ENCODE peak calls at places on chromosomes 13 and 19, in four cellular contexts. B is A549, I is GM12878, O is HepG2. J is an unnamed sample.
A peak's percentile ranks its signal among the peaks of the same experiment; 100 is the strongest.

GRCh38 chr19:52992109-52993004 is 21.4 kb upstream of the ERVV-1 start:
- DNase-seq in O (no peak), B (no peak), I (no peak), J (peak; percentile 42)

GRCh38 chr19:30684613-30685012 is 312.4 kb downstream of the ZNF536 start:
- DNase-seq in O (no peak), I (no peak), B (no peak), J (no peak)

GRCh38 chr13:76638882-76639281 is 247.3 kb downstream of the KCTD12 start:
- DNase-seq in I (no peak), B (no peak), O (no peak), J (no peak)

GRCh38 chr13:38264363-38265134 is 85.1 kb upstream of the UFM1 start:
- DNase-seq in B (no peak), O (no peak), I (no peak), J (no peak)

GRCh38 chr13:39566216-39566869 is 36.6 kb downstream of the LHFPL6 start:
- DNase-seq in B (no peak), I (no peak), O (no peak), J (no peak)

GRCh38 chr13:75795274-75795673 is 159.1 kb downstream of the LMO7 start:
- DNase-seq in I (no peak), O (no peak), B (no peak), J (no peak)

GRCh38 chr13:93476175-93476574 is 249.6 kb downstream of the GPC6 start:
- DNase-seq in B (peak; percentile 17), I (no peak), O (peak; percentile 11), J (no peak)

GRCh38 chr19:42529248-42529764 is 1.0 kb upstream of the CEACAM1 start:
- DNase-seq in O (peak; percentile 78), I (no peak), B (peak; percentile 79), J (peak; percentile 77)

GRCh38 chr19:898663-899062 is 5.4 kb downstream of the RNU6-9 start:
- DNase-seq in O (no peak), B (no peak), I (no peak), J (peak; percentile 52)

GRCh38 chr13:26971990-26972888 is 199.4 kb downstream of the USP12 start:
- DNase-seq in I (no peak), O (peak; percentile 74), B (peak; percentile 80), J (no peak)
- TF ChIP-seq PBX3 in I (no peak), O (no peak), B (no peak), J (no peak)

GRCh38 chr13:73138276-73138950 is 79.6 kb downstream of the KLF5 start:
- DNase-seq in B (peak; percentile 81), I (no peak), O (peak; percentile 21), J (no peak)

GRCh38 chr13:73138967-73139491 is 80.2 kb downstream of the KLF5 start:
- DNase-seq in I (no peak), B (no peak), O (no peak), J (no peak)

GRCh38 chr13:73142091-73142490 is 83.3 kb downstream of the KLF5 start:
- DNase-seq in I (no peak), B (no peak), O (no peak), J (no peak)

GRCh38 chr13:73140804-73141203 is 82.0 kb downstream of the KLF5 start:
- DNase-seq in I (no peak), O (no peak), B (no peak), J (no peak)

DNA sequence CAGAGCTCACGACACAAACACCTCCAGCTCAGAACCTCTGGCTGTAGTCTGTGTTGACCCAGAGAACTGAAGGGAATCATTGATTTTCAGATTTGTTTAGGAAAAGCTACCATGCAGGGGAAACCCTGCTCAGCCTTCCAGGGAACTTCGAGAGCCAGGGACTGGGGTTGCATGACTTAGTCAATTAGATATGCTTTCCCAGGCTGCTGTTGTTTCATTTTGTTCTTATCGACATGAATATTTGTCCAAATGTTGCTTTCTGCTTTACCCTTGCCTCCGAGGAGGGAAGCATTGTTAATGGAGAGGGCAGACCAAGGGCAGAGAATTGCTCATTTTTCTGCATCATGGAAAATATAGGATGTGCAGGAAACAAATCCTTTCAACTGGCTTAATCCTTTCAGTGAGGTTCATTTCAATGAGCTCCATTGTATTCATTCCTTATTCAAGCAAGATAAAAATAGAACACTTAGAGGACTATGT is 82.5 kb downstream of the KLF5 start:
- DNase-seq in I (no peak), O (peak; percentile 8), B (no peak), J (no peak)
- H3K4me3 ChIP-seq in I (no peak overlapping the region), O (no peak overlapping the region), B (no peak overlapping the region), J (no peak overlapping the region)

GRCh38 chr13:33235078-33235477 is 50.5 kb downstream of the STARD13 start:
- DNase-seq in I (no peak), B (no peak), O (peak; percentile 71), J (no peak)
- TF ChIP-seq CHD2 in I (no peak), B (no peak), O (no peak), J (no peak)

DNA sequence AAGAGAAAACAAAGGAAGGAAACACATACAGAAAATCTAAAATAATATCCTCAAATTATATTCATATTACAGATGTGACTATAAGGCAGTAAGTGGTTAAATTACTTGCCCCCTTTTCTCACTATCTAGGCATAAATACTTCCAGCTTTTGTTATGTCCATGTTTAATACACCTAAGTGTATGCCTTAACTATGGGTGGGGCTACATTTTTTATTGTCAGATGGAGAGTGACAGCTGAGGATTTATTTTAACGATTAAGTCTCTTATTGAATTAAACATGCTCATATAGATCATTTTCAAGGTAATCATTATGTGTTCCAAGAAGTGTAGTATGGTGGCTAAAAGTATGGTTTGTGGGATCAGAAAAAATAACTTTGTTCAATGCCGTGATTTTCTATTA is 909.3 kb downstream of the GPC5 start:
- DNase-seq in I (no peak), B (no peak), O (no peak), J (no peak)
- TF ChIP-seq PBX3 in I (no peak), B (no peak), O (no peak), J (no peak)

GRCh38 chr19:17078038-17078919 is 2.7 kb downstream of the MYO9B start:
- DNase-seq in I (no peak), O (no peak), B (no peak), J (no peak)
- H3K4me3 ChIP-seq in I (peak overlapping the region; percentile 93), O (no peak overlapping the region), B (no peak overlapping the region), J (no peak overlapping the region)

GRCh38 chr13:110438211-110438610 is 123.3 kb downstream of the RAB20 start:
- DNase-seq in I (no peak), O (no peak), B (no peak), J (no peak)

GRCh38 chr13:110436786-110437370 is 124.6 kb downstream of the RAB20 start:
- DNase-seq in I (no peak), B (no peak), O (no peak), J (no peak)

GRCh38 chr13:110435331-110435730 is 126.2 kb downstream of the RAB20 start:
- DNase-seq in I (no peak), B (no peak), O (no peak), J (no peak)

GRCh38 chr13:110434629-110435028 is 126.9 kb downstream of the RAB20 start:
- DNase-seq in O (no peak), B (no peak), I (no peak), J (no peak)

GRCh38 chr13:110436276-110436675 is 125.2 kb downstream of the RAB20 start:
- DNase-seq in O (no peak), B (no peak), I (no peak), J (no peak)
- TF ChIP-seq CHD2 in O (no peak), B (no peak), I (no peak), J (no peak)

GRCh38 chr13:89455741-89456140 is 1784.6 kb downstream of the SLITRK5 start:
- DNase-seq in O (no peak), B (no peak), I (no peak), J (no peak)

GRCh38 chr13:89457977-89458376 is 1786.8 kb downstream of the SLITRK5 start:
- DNase-seq in I (no peak), B (peak; percentile 34), O (no peak), J (no peak)

GRCh38 chr13:89458456-89458855 is 1787.3 kb downstream of the SLITRK5 start:
- DNase-seq in O (no peak), B (no peak), I (no peak), J (no peak)

GRCh38 chr13:89454736-89455135 is 1783.6 kb downstream of the SLITRK5 start:
- DNase-seq in O (no peak), I (no peak), B (no peak), J (no peak)
- TF ChIP-seq PBX3 in O (no peak), I (no peak), B (no peak), J (no peak)

GRCh38 chr13:106565127-106565775 is 2.7 kb downstream of the ARGLU1 start:
- DNase-seq in B (no peak), O (no peak), I (no peak), J (no peak)
- H3K4me3 ChIP-seq in B (peak overlapping the region; percentile 69), O (peak overlapping the region; percentile 29), I (peak overlapping the region; percentile 83), J (no peak overlapping the region)

GRCh38 chr19:5914946-5915781 is 1.1 kb downstream of the CAPS start:
- DNase-seq in I (no peak), O (no peak), B (no peak), J (no peak)
- TF ChIP-seq CHD2 in I (no peak), O (no peak), B (no peak), J (no peak)

DNA sequence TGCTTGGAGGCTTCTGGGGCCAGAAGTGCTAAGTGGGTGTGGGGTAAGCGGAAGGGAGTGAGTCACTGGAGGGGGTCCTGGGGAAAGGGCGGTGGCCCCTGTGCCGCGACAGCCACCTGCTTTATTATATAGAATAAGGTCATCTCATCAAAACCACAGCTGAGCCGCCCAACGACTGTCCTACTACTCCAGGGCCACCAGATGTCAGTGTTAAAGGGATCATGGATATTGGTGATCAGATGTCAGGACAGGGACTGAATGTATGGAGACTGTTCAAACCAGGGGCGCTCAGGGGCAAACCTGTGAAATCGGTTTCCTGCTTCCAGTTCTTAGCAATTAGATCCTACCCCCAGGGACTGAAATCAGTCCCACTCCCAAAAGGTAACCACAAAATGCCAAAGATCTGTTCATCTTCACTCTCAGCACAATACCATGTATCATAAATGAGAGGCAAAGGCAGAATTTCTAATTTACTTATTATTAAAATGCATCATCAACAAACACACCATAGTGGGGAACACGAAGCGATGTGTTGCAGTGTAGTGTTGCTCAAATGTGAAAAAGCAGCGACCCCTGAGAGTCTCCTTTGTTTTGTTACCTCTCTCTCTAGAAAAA is 24.5 kb downstream of the ARL11 start:
- DNase-seq in O (peak; percentile 70), I (no peak), B (peak; percentile 52), J (peak; percentile 76)
- TF ChIP-seq PBX3 in O (no peak), I (no peak), B (no peak), J (no peak)